ENCODE peak calls at places on chromosomes 11 and 22, in five cellular contexts. One of them, this sample, is unnamed.

GRCh38 chr11:124310746-124311145 is 3.0 kb downstream of the OR8D1 start:
- DNase-seq in activated T-cell treated with anti-CD3 and anti-CD28 coated beads, Interleukin-2, amount 50 U/mL, for 72 hours: no peak
- DNase-seq in substantia nigra: no peak
- DNase-seq in occipital lobe: no peak
- DNase-seq in brain pericyte: no peak
- DNase-seq in this sample: no peak

GRCh38 chr11:85076535-85077330 is 550.4 kb downstream of the DLG2 start:
- DNase-seq in activated T-cell treated with anti-CD3 and anti-CD28 coated beads, Interleukin-2, amount 50 U/mL, for 72 hours: no peak
- DNase-seq in substantia nigra: no peak
- DNase-seq in occipital lobe: peak; percentile 2
- DNase-seq in brain pericyte: no peak
- DNase-seq in this sample: no peak

GRCh38 chr22:30490399-30490798 is 15.1 kb downstream of the SEC14L4 start:
- DNase-seq in activated T-cell treated with anti-CD3 and anti-CD28 coated beads, Interleukin-2, amount 50 U/mL, for 72 hours: no peak
- DNase-seq in substantia nigra: no peak
- DNase-seq in occipital lobe: no peak
- DNase-seq in brain pericyte: no peak
- DNase-seq in this sample: no peak

GRCh38 chr11:61598886-61599868 is 18.3 kb upstream of the SYT7 start:
- DNase-seq in activated T-cell treated with anti-CD3 and anti-CD28 coated beads, Interleukin-2, amount 50 U/mL, for 72 hours: no peak
- DNase-seq in substantia nigra: no peak
- DNase-seq in occipital lobe: no peak
- DNase-seq in brain pericyte: no peak
- DNase-seq in this sample: no peak

GRCh38 chr11:109132539-109132938 is 289.5 kb upstream of the C11orf87 start:
- DNase-seq in activated T-cell treated with anti-CD3 and anti-CD28 coated beads, Interleukin-2, amount 50 U/mL, for 72 hours: no peak
- DNase-seq in substantia nigra: no peak
- DNase-seq in occipital lobe: no peak
- DNase-seq in brain pericyte: no peak
- DNase-seq in this sample: no peak

GRCh38 chr22:43011079-43011478 is 3.9 kb downstream of the PACSIN2 start:
- DNase-seq in activated T-cell treated with anti-CD3 and anti-CD28 coated beads, Interleukin-2, amount 50 U/mL, for 72 hours: no peak
- DNase-seq in substantia nigra: no peak
- DNase-seq in occipital lobe: no peak
- DNase-seq in brain pericyte: no peak
- DNase-seq in this sample: no peak

GRCh38 chr11:34790620-34791019 is 125.6 kb downstream of the APIP start:
- DNase-seq in activated T-cell treated with anti-CD3 and anti-CD28 coated beads, Interleukin-2, amount 50 U/mL, for 72 hours: no peak
- DNase-seq in substantia nigra: no peak
- DNase-seq in occipital lobe: no peak
- DNase-seq in brain pericyte: no peak
- DNase-seq in this sample: no peak

GRCh38 chr22:27913162-27913741 is 5.8 kb downstream of the PITPNB start:
- DNase-seq in activated T-cell treated with anti-CD3 and anti-CD28 coated beads, Interleukin-2, amount 50 U/mL, for 72 hours: no peak
- DNase-seq in substantia nigra: no peak
- DNase-seq in occipital lobe: no peak
- DNase-seq in brain pericyte: no peak
- DNase-seq in this sample: no peak

GRCh38 chr11:72840780-72841179 is 26.6 kb downstream of the ATG16L2 start:
- DNase-seq in activated T-cell treated with anti-CD3 and anti-CD28 coated beads, Interleukin-2, amount 50 U/mL, for 72 hours: no peak
- DNase-seq in substantia nigra: no peak
- DNase-seq in occipital lobe: no peak
- DNase-seq in brain pericyte: no peak
- DNase-seq in this sample: no peak

GRCh38 chr11:57514538-57515331 is 767 bp downstream of the SLC43A1 start:
- DNase-seq in activated T-cell treated with anti-CD3 and anti-CD28 coated beads, Interleukin-2, amount 50 U/mL, for 72 hours: peak; percentile 65
- DNase-seq in substantia nigra: no peak
- DNase-seq in occipital lobe: peak; percentile 17
- DNase-seq in brain pericyte: no peak
- DNase-seq in this sample: peak; percentile 30

GRCh38 chr11:46666516-46666915 is 33.9 kb downstream of the ARHGAP1 start:
- DNase-seq in activated T-cell treated with anti-CD3 and anti-CD28 coated beads, Interleukin-2, amount 50 U/mL, for 72 hours: no peak
- DNase-seq in substantia nigra: no peak
- DNase-seq in occipital lobe: no peak
- DNase-seq in brain pericyte: no peak
- DNase-seq in this sample: no peak

GRCh38 chr11:23090659-23091058 is 230.4 kb upstream of the CCDC179 start:
- DNase-seq in activated T-cell treated with anti-CD3 and anti-CD28 coated beads, Interleukin-2, amount 50 U/mL, for 72 hours: no peak
- DNase-seq in substantia nigra: no peak
- DNase-seq in occipital lobe: no peak
- DNase-seq in brain pericyte: no peak
- DNase-seq in this sample: no peak

GRCh38 chr11:34223021-34223813 is 117.8 kb downstream of the NAT10 start:
- DNase-seq in activated T-cell treated with anti-CD3 and anti-CD28 coated beads, Interleukin-2, amount 50 U/mL, for 72 hours: no peak
- DNase-seq in substantia nigra: no peak
- DNase-seq in occipital lobe: no peak
- DNase-seq in brain pericyte: no peak
- DNase-seq in this sample: no peak

GRCh38 chr11:116294630-116295029 is 478.2 kb downstream of the BUD13 start:
- DNase-seq in activated T-cell treated with anti-CD3 and anti-CD28 coated beads, Interleukin-2, amount 50 U/mL, for 72 hours: no peak
- DNase-seq in substantia nigra: no peak
- DNase-seq in occipital lobe: no peak
- DNase-seq in brain pericyte: no peak
- DNase-seq in this sample: no peak

GRCh38 chr11:16098827-16099226 is 257.5 kb downstream of the SOX6 start:
- DNase-seq in activated T-cell treated with anti-CD3 and anti-CD28 coated beads, Interleukin-2, amount 50 U/mL, for 72 hours: no peak
- DNase-seq in substantia nigra: no peak
- DNase-seq in occipital lobe: no peak
- DNase-seq in brain pericyte: no peak
- DNase-seq in this sample: no peak

GRCh38 chr11:119196833-119197483 is 9.2 kb upstream of the CBL start:
- DNase-seq in activated T-cell treated with anti-CD3 and anti-CD28 coated beads, Interleukin-2, amount 50 U/mL, for 72 hours: peak; percentile 66
- DNase-seq in substantia nigra: peak; percentile 12
- DNase-seq in occipital lobe: no peak
- DNase-seq in brain pericyte: no peak
- DNase-seq in this sample: peak; percentile 25

GRCh38 chr11:12773591-12773990 is 99.4 kb downstream of the TEAD1 start:
- DNase-seq in activated T-cell treated with anti-CD3 and anti-CD28 coated beads, Interleukin-2, amount 50 U/mL, for 72 hours: no peak
- DNase-seq in substantia nigra: no peak
- DNase-seq in occipital lobe: no peak
- DNase-seq in brain pericyte: no peak
- DNase-seq in this sample: no peak

GRCh38 chr22:32926600-32926999 is 125.1 kb downstream of the TIMP3 start:
- DNase-seq in activated T-cell treated with anti-CD3 and anti-CD28 coated beads, Interleukin-2, amount 50 U/mL, for 72 hours: no peak
- DNase-seq in substantia nigra: no peak
- DNase-seq in occipital lobe: no peak
- DNase-seq in brain pericyte: no peak
- DNase-seq in this sample: no peak

GRCh38 chr11:12094872-12095800 is 15.3 kb upstream of the MICAL2 start:
- DNase-seq in activated T-cell treated with anti-CD3 and anti-CD28 coated beads, Interleukin-2, amount 50 U/mL, for 72 hours: no peak
- DNase-seq in substantia nigra: no peak
- DNase-seq in occipital lobe: no peak
- DNase-seq in brain pericyte: no peak
- DNase-seq in this sample: no peak

GRCh38 chr11:66334605-66335442 is 1.4 kb downstream of the RIN1 start:
- DNase-seq in activated T-cell treated with anti-CD3 and anti-CD28 coated beads, Interleukin-2, amount 50 U/mL, for 72 hours: no peak
- DNase-seq in substantia nigra: no peak
- DNase-seq in occipital lobe: no peak
- DNase-seq in brain pericyte: no peak
- DNase-seq in this sample: no peak

GRCh38 chr11:79438631-79439429 is 2.0 kb downstream of the TENM4 start:
- DNase-seq in activated T-cell treated with anti-CD3 and anti-CD28 coated beads, Interleukin-2, amount 50 U/mL, for 72 hours: no peak
- DNase-seq in substantia nigra: peak; percentile 17
- DNase-seq in occipital lobe: peak; percentile 27
- DNase-seq in brain pericyte: no peak
- DNase-seq in this sample: no peak

GRCh38 chr11:19832166-19832750 is 119.6 kb downstream of the NAV2 start:
- DNase-seq in activated T-cell treated with anti-CD3 and anti-CD28 coated beads, Interleukin-2, amount 50 U/mL, for 72 hours: no peak
- DNase-seq in substantia nigra: no peak
- DNase-seq in occipital lobe: no peak
- DNase-seq in brain pericyte: no peak
- DNase-seq in this sample: no peak

GRCh38 chr11:77351281-77351905 is 49.9 kb upstream of the GDPD4 start:
- DNase-seq in activated T-cell treated with anti-CD3 and anti-CD28 coated beads, Interleukin-2, amount 50 U/mL, for 72 hours: no peak
- DNase-seq in substantia nigra: no peak
- DNase-seq in occipital lobe: no peak
- DNase-seq in brain pericyte: no peak
- DNase-seq in this sample: no peak